ENCODE peak calls at places on chromosome 22, in six cellular contexts. One of them, this sample, is unnamed.

GRCh38 chr22:36106910-36107309 is 53.6 kb downstream of the APOL3 start:
- DNase-seq in CD8-positive, alpha-beta T cell: no peak
- DNase-seq in OCI-LY7: no peak
- DNase-seq in sigmoid colon: no peak
- DNase-seq in cardiac muscle cell: no peak
- DNase-seq in thyroid gland: no peak
- DNase-seq in this sample: no peak

GRCh38 chr22:40602231-40602630 is 34.3 kb downstream of the MRTFA start:
- DNase-seq in CD8-positive, alpha-beta T cell: no peak
- DNase-seq in OCI-LY7: no peak
- DNase-seq in sigmoid colon: no peak
- DNase-seq in cardiac muscle cell: no peak
- DNase-seq in thyroid gland: no peak
- DNase-seq in this sample: no peak

GRCh38 chr22:45284705-45285305 is at the start of gene UPK3A:
- DNase-seq in CD8-positive, alpha-beta T cell: peak; percentile 67
- DNase-seq in OCI-LY7: no peak
- DNase-seq in sigmoid colon: no peak
- DNase-seq in cardiac muscle cell: peak; percentile 88
- DNase-seq in thyroid gland: peak; percentile 92
- DNase-seq in this sample: peak; percentile 57

GRCh38 chr22:41447435-41448188 is 1.0 kb upstream of the TOB2 start:
- DNase-seq in CD8-positive, alpha-beta T cell: peak; percentile 50
- DNase-seq in OCI-LY7: peak; percentile 74
- DNase-seq in sigmoid colon: peak; percentile 89
- DNase-seq in cardiac muscle cell: peak; percentile 88
- DNase-seq in thyroid gland: peak; percentile 75
- DNase-seq in this sample: peak; percentile 64

GRCh38 chr22:45527456-45527855 is 24.8 kb downstream of the FBLN1 start:
- DNase-seq in CD8-positive, alpha-beta T cell: no peak
- DNase-seq in OCI-LY7: no peak
- DNase-seq in sigmoid colon: no peak
- DNase-seq in cardiac muscle cell: no peak
- DNase-seq in thyroid gland: no peak
- DNase-seq in this sample: no peak

GRCh38 chr22:17077255-17077654 is 7.5 kb upstream of the IL17RA start:
- DNase-seq in CD8-positive, alpha-beta T cell: no peak
- DNase-seq in OCI-LY7: no peak
- DNase-seq in sigmoid colon: no peak
- DNase-seq in cardiac muscle cell: no peak
- DNase-seq in thyroid gland: no peak
- DNase-seq in this sample: no peak

GRCh38 chr22:24137595-24137994 is 43.7 kb upstream of the SUSD2 start:
- DNase-seq in CD8-positive, alpha-beta T cell: no peak
- DNase-seq in OCI-LY7: no peak
- DNase-seq in sigmoid colon: peak; percentile 75
- DNase-seq in cardiac muscle cell: no peak
- DNase-seq in thyroid gland: no peak
- DNase-seq in this sample: no peak

GRCh38 chr22:49960967-49961600 is 512 bp downstream of the PIM3 start:
- DNase-seq in CD8-positive, alpha-beta T cell: peak; percentile 54
- DNase-seq in OCI-LY7: peak; percentile 65
- DNase-seq in sigmoid colon: peak; percentile 76
- DNase-seq in cardiac muscle cell: peak; percentile 62
- DNase-seq in thyroid gland: peak; percentile 59
- DNase-seq in this sample: peak; percentile 60

GRCh38 chr22:22408731-22409696 is 99.5 kb downstream of the ZNF280B start:
- DNase-seq in CD8-positive, alpha-beta T cell: no peak
- DNase-seq in OCI-LY7: peak; percentile 87
- DNase-seq in sigmoid colon: no peak
- DNase-seq in cardiac muscle cell: no peak
- DNase-seq in thyroid gland: peak; percentile 31
- DNase-seq in this sample: peak; percentile 73

GRCh38 chr22:45329536-45329936 is 19.8 kb downstream of the FAM118A start:
- DNase-seq in CD8-positive, alpha-beta T cell: no peak
- DNase-seq in OCI-LY7: no peak
- DNase-seq in sigmoid colon: peak; percentile 92
- DNase-seq in cardiac muscle cell: no peak
- DNase-seq in thyroid gland: no peak
- DNase-seq in this sample: no peak

GRCh38 chr22:44389926-44390925 is 77.5 kb upstream of the SHISAL1 start:
- DNase-seq in CD8-positive, alpha-beta T cell: no peak
- DNase-seq in OCI-LY7: no peak
- DNase-seq in sigmoid colon: peak; percentile 42
- DNase-seq in cardiac muscle cell: no peak
- DNase-seq in thyroid gland: no peak
- DNase-seq in this sample: no peak

GRCh38 chr22:17086301-17086700 is 1.5 kb downstream of the IL17RA start:
- DNase-seq in CD8-positive, alpha-beta T cell: no peak
- DNase-seq in OCI-LY7: no peak
- DNase-seq in sigmoid colon: peak; percentile 63
- DNase-seq in cardiac muscle cell: no peak
- DNase-seq in thyroid gland: no peak
- DNase-seq in this sample: no peak

GRCh38 chr22:49975543-49976389 is 15.2 kb downstream of the PIM3 start:
- DNase-seq in CD8-positive, alpha-beta T cell: no peak
- DNase-seq in OCI-LY7: no peak
- DNase-seq in sigmoid colon: peak; percentile 69
- DNase-seq in cardiac muscle cell: no peak
- DNase-seq in thyroid gland: no peak
- DNase-seq in this sample: peak; percentile 75

GRCh38 chr22:24703101-24703500 is 71.4 kb downstream of the PIWIL3 start:
- DNase-seq in CD8-positive, alpha-beta T cell: no peak
- DNase-seq in OCI-LY7: no peak
- DNase-seq in sigmoid colon: no peak
- DNase-seq in cardiac muscle cell: no peak
- DNase-seq in thyroid gland: peak; percentile 51
- DNase-seq in this sample: no peak

GRCh38 chr22:27585141-27585540 is 216.4 kb downstream of the MN1 start:
- DNase-seq in CD8-positive, alpha-beta T cell: no peak
- DNase-seq in OCI-LY7: no peak
- DNase-seq in sigmoid colon: no peak
- DNase-seq in cardiac muscle cell: no peak
- DNase-seq in thyroid gland: no peak
- DNase-seq in this sample: no peak

DNA sequence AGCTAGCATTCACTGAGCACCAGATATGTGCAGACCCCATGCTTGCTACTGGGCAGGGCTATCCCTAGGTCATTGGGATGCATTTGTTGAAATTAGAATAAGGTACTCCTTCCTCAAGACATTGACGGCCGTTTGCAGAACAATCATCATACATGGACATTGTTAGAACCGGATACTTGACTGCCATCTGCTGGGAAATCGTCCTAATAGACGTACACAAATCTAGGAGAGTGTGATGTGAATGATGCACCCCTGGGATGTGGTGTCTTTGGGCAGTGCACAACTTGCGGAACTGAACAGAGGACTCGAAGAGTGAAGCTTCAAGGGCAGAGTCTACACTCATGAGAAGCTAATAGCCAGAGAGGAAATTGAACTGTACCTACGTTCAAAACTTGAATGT is 35.9 kb downstream of the MYO18B start:
- DNase-seq in CD8-positive, alpha-beta T cell: no peak
- DNase-seq in OCI-LY7: peak; percentile 48
- DNase-seq in sigmoid colon: no peak
- DNase-seq in cardiac muscle cell: no peak
- DNase-seq in thyroid gland: no peak
- DNase-seq in this sample: no peak
- TF ChIP-seq CTCF in CD8-positive, alpha-beta T cell: no peak
- TF ChIP-seq CTCF in OCI-LY7: peak; percentile 66
- TF ChIP-seq CTCF in sigmoid colon: no peak
- TF ChIP-seq CTCF in cardiac muscle cell: peak; percentile 48
- TF ChIP-seq CTCF in thyroid gland: no peak
- TF ChIP-seq CTCF in this sample: peak; percentile 7

DNA sequence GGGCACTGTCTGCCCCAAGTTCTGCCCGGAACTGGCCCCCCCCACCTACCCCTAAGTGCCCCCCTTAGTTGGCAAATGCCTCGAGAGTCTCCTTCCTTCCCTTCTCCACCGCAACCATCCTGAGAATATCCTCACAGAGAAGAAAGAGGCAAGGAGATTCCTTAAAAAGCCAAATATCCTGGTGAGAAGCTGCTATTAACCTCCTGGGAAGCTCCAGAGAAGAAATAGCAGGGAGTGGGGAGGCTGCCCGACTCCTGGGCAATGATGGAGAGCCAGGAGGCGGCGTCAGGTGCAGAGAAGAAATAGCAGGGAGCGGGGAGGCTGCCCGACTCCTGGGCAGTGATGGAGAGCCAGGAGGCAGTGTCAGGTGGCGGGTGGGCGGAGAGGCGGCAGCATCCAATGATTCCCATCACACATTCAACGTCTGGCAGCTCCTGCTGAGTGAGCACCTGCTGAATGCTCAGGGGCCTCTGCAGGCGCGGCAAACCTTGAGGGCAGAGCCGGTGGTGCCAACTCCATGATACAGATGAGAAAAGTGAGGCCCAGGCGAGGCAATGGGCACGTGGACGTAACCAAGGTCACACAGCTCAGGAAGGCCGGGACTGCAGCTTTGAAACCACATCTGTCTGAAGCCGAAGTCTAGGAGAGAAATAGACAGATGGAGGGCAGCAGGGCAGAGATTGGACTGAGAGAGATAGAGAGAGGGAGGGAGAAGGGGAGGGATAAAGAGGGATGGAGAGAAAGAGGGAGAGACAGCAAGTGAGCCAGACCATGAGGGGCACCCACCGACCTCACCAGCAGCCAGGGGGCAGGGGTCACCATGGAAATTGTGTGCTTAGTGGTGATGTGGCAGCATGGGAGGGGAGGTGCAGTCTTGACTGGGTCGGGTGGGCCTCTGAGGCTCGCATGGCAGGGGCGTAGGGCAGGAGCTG is 58.3 kb downstream of the CYTH4 start:
- DNase-seq in CD8-positive, alpha-beta T cell: no peak
- DNase-seq in OCI-LY7: no peak
- DNase-seq in sigmoid colon: no peak
- DNase-seq in cardiac muscle cell: no peak
- DNase-seq in thyroid gland: no peak
- DNase-seq in this sample: no peak
- TF ChIP-seq CTCF in CD8-positive, alpha-beta T cell: no peak
- TF ChIP-seq CTCF in OCI-LY7: no peak
- TF ChIP-seq CTCF in sigmoid colon: no peak
- TF ChIP-seq CTCF in cardiac muscle cell: no peak
- TF ChIP-seq CTCF in thyroid gland: no peak
- TF ChIP-seq CTCF in this sample: no peak

DNA sequence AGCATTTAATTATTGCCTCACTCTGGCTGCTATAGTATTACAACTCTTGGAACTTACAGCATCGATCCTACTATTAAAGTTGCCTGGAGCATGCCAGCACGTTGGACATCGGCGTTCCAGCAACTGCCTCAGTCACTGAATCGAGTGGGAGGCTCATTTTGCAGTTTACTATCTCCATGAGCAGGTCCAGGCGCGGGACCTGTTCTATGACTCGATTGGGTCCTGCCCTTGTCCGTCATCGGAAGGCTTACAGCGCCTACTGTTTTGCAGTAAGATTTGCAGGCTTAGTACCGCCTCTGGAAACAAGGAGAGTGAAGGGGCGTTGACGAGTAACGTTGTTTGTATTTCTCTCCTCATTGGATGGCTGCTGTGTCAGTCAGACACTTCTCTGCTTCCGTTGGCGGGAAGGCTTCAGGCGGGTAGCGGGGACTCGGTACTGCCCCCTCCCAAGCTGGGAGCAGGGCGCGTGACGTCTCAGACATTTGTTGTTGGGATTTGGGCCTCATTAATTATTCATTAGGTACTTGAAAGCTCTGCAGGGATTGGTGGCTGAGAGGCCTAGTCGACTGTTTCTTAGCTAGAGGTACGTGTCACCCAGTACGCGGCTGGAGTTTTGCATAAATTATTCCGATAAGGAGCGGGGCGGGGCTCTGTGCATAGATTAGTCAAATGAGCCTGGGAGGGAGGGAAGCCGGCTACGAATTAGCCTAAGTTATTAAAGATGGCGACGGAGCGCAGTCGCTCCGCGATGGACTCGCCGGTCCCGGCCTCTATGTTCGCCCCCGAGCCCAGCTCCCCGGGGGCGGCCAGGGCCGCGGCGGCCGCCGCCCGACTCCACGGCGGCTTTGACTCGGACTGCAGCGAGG is at the start of gene GTPBP1:
- DNase-seq in CD8-positive, alpha-beta T cell: peak; percentile 94
- DNase-seq in OCI-LY7: peak; percentile 100
- DNase-seq in sigmoid colon: peak; percentile 100
- DNase-seq in cardiac muscle cell: peak; percentile 100
- DNase-seq in thyroid gland: peak; percentile 99
- DNase-seq in this sample: peak; percentile 98
- TF ChIP-seq CTCF in CD8-positive, alpha-beta T cell: no peak
- TF ChIP-seq CTCF in OCI-LY7: no peak
- TF ChIP-seq CTCF in sigmoid colon: no peak
- TF ChIP-seq CTCF in cardiac muscle cell: no peak
- TF ChIP-seq CTCF in thyroid gland: no peak
- TF ChIP-seq CTCF in this sample: no peak

DNA sequence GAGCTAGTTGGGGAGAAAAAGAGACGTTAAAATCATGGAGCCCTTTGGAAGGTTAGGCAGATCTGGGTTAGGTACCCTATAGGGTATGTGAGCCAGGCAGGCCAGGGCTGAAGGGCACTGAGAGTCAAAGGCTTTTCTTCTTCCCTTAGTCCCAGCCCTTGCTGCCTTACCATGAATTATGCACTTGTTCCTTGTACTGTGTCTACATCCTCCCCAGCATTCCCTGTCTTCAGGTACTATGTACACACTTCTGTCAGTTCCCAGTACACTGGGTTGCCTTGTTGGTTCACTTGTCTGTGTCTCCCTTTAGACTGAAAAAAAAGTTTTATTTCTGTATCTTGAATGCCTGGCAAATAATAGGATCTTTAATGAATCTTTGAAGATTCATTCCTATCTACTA is 16.9 kb downstream of the RNF185 start:
- DNase-seq in CD8-positive, alpha-beta T cell: no peak
- DNase-seq in OCI-LY7: no peak
- DNase-seq in sigmoid colon: no peak
- DNase-seq in cardiac muscle cell: no peak
- DNase-seq in thyroid gland: no peak
- DNase-seq in this sample: no peak
- TF ChIP-seq CTCF in CD8-positive, alpha-beta T cell: no peak
- TF ChIP-seq CTCF in OCI-LY7: no peak
- TF ChIP-seq CTCF in sigmoid colon: no peak
- TF ChIP-seq CTCF in cardiac muscle cell: no peak
- TF ChIP-seq CTCF in thyroid gland: no peak
- TF ChIP-seq CTCF in this sample: no peak

This sample was measured in GM20000.